ENCODE peak calls at places on chromosomes 12 and 14, in six cellular contexts. R is stimulated activated CD4-positive, alpha-beta T cell treated with anti-CD3 and anti-CD28 coated beads, Interleukin-12 subunit alpha, Interleukin-12 subunit beta, amount 100 ng/mL, for 4 hours; E is HEK293T; U is Caki2; N is IMR-90; O is GF-D8. P is an unnamed sample.

GRCh38 chr12:9364224-9365176 is 156.3 kb upstream of the PZP start:
- DNase-seq in R (peak), O (no peak), E (no peak), N (peak), U (no peak), P (peak)

GRCh38 chr14:24630872-24631477 is 3.0 kb downstream of the GZMB start:
- DNase-seq in N (peak), E (no peak), R (no peak), U (no peak), O (no peak), P (no peak)

GRCh38 chr14:22465201-22465835 is 123.7 kb downstream of the DAD1 start:
- DNase-seq in N (peak), U (no peak), O (no peak), E (no peak), R (no peak), P (no peak)

GRCh38 chr12:107859367-107859766 is 84.9 kb downstream of the ASCL4 start:
- DNase-seq in U (no peak), E (no peak), O (no peak), R (no peak), N (no peak), P (no peak)

GRCh38 chr12:116456307-116456641 is 102.9 kb upstream of the MAP1LC3B2 start:
- DNase-seq in E (no peak), O (no peak), U (no peak), N (no peak), R (no peak), P (no peak)

GRCh38 chr12:117036046-117036445 is 63.2 kb downstream of the TESC start:
- DNase-seq in R (no peak), N (no peak), O (no peak), E (no peak), U (no peak), P (no peak)

GRCh38 chr12:82406651-82407050 is 48.3 kb downstream of the METTL25 start:
- DNase-seq in N (no peak), E (no peak), R (no peak), O (no peak), U (no peak), P (no peak)

GRCh38 chr12:31835276-31835882 is 106.6 kb upstream of the AMN1 start:
- DNase-seq in E (no peak), R (no peak), N (no peak), U (peak), O (no peak), P (peak)

GRCh38 chr12:29655861-29656260 is 127.9 kb downstream of the TMTC1 start:
- DNase-seq in U (no peak), O (no peak), E (no peak), N (peak), R (no peak), P (no peak)

GRCh38 chr12:104456417-104456949 is at the start of gene CHST11:
- DNase-seq in O (peak), U (peak), N (peak), E (peak), R (peak), P (peak)

GRCh38 chr12:82527165-82527780 is 159.4 kb upstream of the TMTC2 start:
- DNase-seq in O (no peak), U (peak), N (peak), E (peak), R (no peak), P (no peak)

GRCh38 chr12:62882696-62883095 is 52.3 kb downstream of the PPM1H start:
- DNase-seq in O (no peak), N (no peak), R (no peak), E (no peak), U (no peak), P (no peak)

GRCh38 chr12:116075251-116075650 is 202.2 kb downstream of the MED13L start:
- DNase-seq in U (no peak), E (no peak), O (no peak), R (no peak), N (no peak), P (no peak)

GRCh38 chr12:49058366-49059062 is 2.1 kb downstream of the KMT2D start:
- DNase-seq in E (no peak), O (no peak), U (no peak), R (no peak), N (no peak), P (no peak)

GRCh38 chr12:52838871-52839446 is 4.8 kb upstream of the KRT79 start:
- DNase-seq in N (no peak), R (no peak), E (no peak), U (no peak), O (no peak), P (no peak)

GRCh38 chr14:102980409-102980810 is 57.9 kb downstream of the AMN start:
- DNase-seq in E (no peak), O (no peak), N (no peak), R (no peak), U (no peak), P (no peak)